ENCODE peak calls at places on chromosome 13, in nine cellular contexts. F is CD8-positive, alpha-beta memory T cell; K is A172; Q is NCI-H1436; C is naive thymus-derived CD8-positive, alpha-beta T cell; M is mesothelial cell of epicardium; H is hippocampal formation; O is iris pigment epithelial cell; A is activated CD8-positive, alpha-beta memory T cell treated with anti-CD3 and anti-CD28 coated beads for 1 hour. E is an unnamed sample.

GRCh38 chr13:114017028-114017630 is 43.3 kb upstream of the C13orf46 start:
- DNase-seq in F (no peak), K (peak; percentile 40), Q (no peak), C (no peak), M (no peak), H (no peak), O (no peak), A (no peak), E (peak; percentile 45)

GRCh38 chr13:106919093-106919492 is 351.2 kb upstream of the ARGLU1 start:
- DNase-seq in F (no peak), K (no peak), Q (no peak), C (no peak), M (no peak), H (no peak), O (peak; percentile 9), A (no peak), E (no peak)

GRCh38 chr13:78736142-78736541 is 77.2 kb upstream of the OBI1 start:
- DNase-seq in F (no peak), K (no peak), Q (no peak), C (no peak), M (no peak), H (no peak), O (peak; percentile 17), A (no peak), E (no peak)

GRCh38 chr13:111967572-111968201 is 99.3 kb upstream of the SOX1 start:
- DNase-seq in F (no peak), K (no peak), Q (no peak), C (no peak), M (no peak), H (peak; percentile 85), O (no peak), A (no peak), E (no peak)

GRCh38 chr13:67001363-67001762 is 228.8 kb downstream of the PCDH9 start:
- DNase-seq in F (no peak), K (no peak), Q (no peak), C (no peak), M (no peak), H (no peak), O (no peak), A (no peak), E (no peak)

GRCh38 chr13:95234242-95234641 is 67.0 kb downstream of the ABCC4 start:
- DNase-seq in F (no peak), K (no peak), Q (no peak), C (no peak), M (no peak), H (no peak), O (no peak), A (no peak), E (no peak)

GRCh38 chr13:33275916-33276315 is 9.6 kb downstream of the STARD13 start:
- DNase-seq in F (no peak), K (no peak), Q (no peak), C (no peak), M (no peak), H (no peak), O (no peak), A (no peak), E (no peak)

GRCh38 chr13:40377783-40378182 is 288.7 kb downstream of the FOXO1 start:
- DNase-seq in F (no peak), K (no peak), Q (no peak), C (no peak), M (no peak), H (no peak), O (peak; percentile 83), A (no peak), E (peak; percentile 27)

GRCh38 chr13:74061939-74062595 is 72.1 kb downstream of the KLF12 start:
- DNase-seq in F (no peak), K (peak; percentile 13), Q (no peak), C (no peak), M (no peak), H (no peak), O (peak; percentile 92), A (no peak), E (peak; percentile 77)

GRCh38 chr13:49869514-49869913 is 66.6 kb downstream of the SPRYD7 start:
- DNase-seq in F (no peak), K (peak; percentile 5), Q (no peak), C (no peak), M (no peak), H (no peak), O (peak; percentile 47), A (no peak), E (peak; percentile 47)

GRCh38 chr13:35621989-35622388 is 145.5 kb upstream of the MAB21L1 start:
- DNase-seq in F (no peak), K (no peak), Q (no peak), C (no peak), M (no peak), H (no peak), O (peak; percentile 31), A (no peak), E (no peak)

GRCh38 chr13:46094478-46094877 is 10.4 kb downstream of the CPB2 start:
- DNase-seq in F (no peak), K (no peak), Q (no peak), C (no peak), M (no peak), H (no peak), O (no peak), A (no peak), E (no peak)

GRCh38 chr13:39040206-39040605 is 1.9 kb downstream of the NHLRC3 start:
- DNase-seq in F (no peak), K (no peak), Q (no peak), C (no peak), M (no peak), H (no peak), O (peak; percentile 17), A (no peak), E (peak; percentile 37)

GRCh38 chr13:20188649-20189553 is 3.8 kb downstream of the GJB2 start:
- DNase-seq in F (no peak), K (no peak), Q (no peak), C (no peak), M (no peak), H (no peak), O (no peak), A (no peak), E (no peak)

GRCh38 chr13:33244907-33245287 is 40.7 kb downstream of the STARD13 start:
- DNase-seq in F (no peak), K (no peak), Q (no peak), C (no peak), M (no peak), H (no peak), O (no peak), A (no peak), E (no peak)

GRCh38 chr13:32134991-32135390 is 103.4 kb downstream of the FRY start:
- DNase-seq in F (no peak), K (no peak), Q (no peak), C (no peak), M (no peak), H (no peak), O (no peak), A (no peak), E (peak; percentile 46)

GRCh38 chr13:48412881-48413351 is at the start of gene LPAR6:
- DNase-seq in F (no peak), K (peak; percentile 79), Q (no peak), C (no peak), M (no peak), H (peak; percentile 35), O (peak; percentile 82), A (no peak), E (peak; percentile 91)

GRCh38 chr13:25181597-25181996 is 9.5 kb upstream of the AMER2 start:
- DNase-seq in F (no peak), K (no peak), Q (no peak), C (no peak), M (no peak), H (no peak), O (no peak), A (no peak), E (no peak)

GRCh38 chr13:66778461-66778860 is 451.7 kb downstream of the PCDH9 start:
- DNase-seq in F (no peak), K (no peak), Q (no peak), C (no peak), M (no peak), H (no peak), O (peak; percentile 20), A (no peak), E (peak; percentile 0)

GRCh38 chr13:99386495-99386894 is 79.3 kb upstream of the GPR183 start:
- DNase-seq in F (no peak), K (no peak), Q (no peak), C (no peak), M (no peak), H (no peak), O (no peak), A (no peak), E (no peak)

GRCh38 chr13:36981156-36981743 is 17.9 kb downstream of the ALG5 start:
- DNase-seq in F (no peak), K (peak; percentile 30), Q (peak; percentile 13), C (no peak), M (no peak), H (peak; percentile 62), O (peak; percentile 73), A (no peak), E (peak; percentile 79)

GRCh38 chr13:89737051-89737450 is 1610.4 kb upstream of the MIR17HG start:
- DNase-seq in F (no peak), K (no peak), Q (no peak), C (no peak), M (no peak), H (no peak), O (no peak), A (no peak), E (no peak)

GRCh38 chr13:35791191-35791902 is 314.9 kb upstream of the MAB21L1 start:
- DNase-seq in F (no peak), K (no peak), Q (no peak), C (no peak), M (no peak), H (no peak), O (peak; percentile 80), A (no peak), E (peak; percentile 53)

GRCh38 chr13:43905435-43906031 is 25.8 kb downstream of the LACC1 start:
- DNase-seq in F (no peak), K (peak; percentile 64), Q (peak; percentile 36), C (no peak), M (no peak), H (peak; percentile 76), O (peak; percentile 69), A (no peak), E (peak; percentile 73)

GRCh38 chr13:111850976-111851375 is 216.0 kb upstream of the SOX1 start:
- DNase-seq in F (no peak), K (no peak), Q (no peak), C (no peak), M (no peak), H (no peak), O (no peak), A (no peak), E (no peak)

GRCh38 chr13:76012091-76012721 is 376.1 kb downstream of the LMO7 start:
- DNase-seq in F (no peak), K (no peak), Q (no peak), C (no peak), M (no peak), H (no peak), O (peak; percentile 64), A (no peak), E (no peak)

GRCh38 chr13:37889811-37890210 is 20.2 kb upstream of the TRPC4 start:
- DNase-seq in F (no peak), K (no peak), Q (no peak), C (no peak), M (no peak), H (no peak), O (no peak), A (no peak), E (no peak)

GRCh38 chr13:23949200-23949599 is 51.9 kb upstream of the C1QTNF9B start:
- DNase-seq in F (no peak), K (no peak), Q (no peak), C (no peak), M (no peak), H (no peak), O (no peak), A (no peak), E (no peak)

GRCh38 chr13:98147521-98147920 is 4.6 kb downstream of the FARP1 start:
- DNase-seq in F (no peak), K (no peak), Q (no peak), C (no peak), M (no peak), H (no peak), O (no peak), A (no peak), E (no peak)

GRCh38 chr13:74443623-74444022 is 309.4 kb upstream of the KLF12 start:
- DNase-seq in F (no peak), K (peak; percentile 70), Q (no peak), C (no peak), M (no peak), H (no peak), O (peak; percentile 81), A (no peak), E (peak; percentile 52)

GRCh38 chr13:28531195-28531955 is 36.4 kb upstream of the FLT1 start:
- DNase-seq in F (no peak), K (peak; percentile 44), Q (no peak), C (no peak), M (no peak), H (no peak), O (no peak), A (no peak), E (peak; percentile 44)